ENCODE peak calls at places on chromosomes 16 and 17, in ten cellular contexts. N, T, W, J, A, L, M, Z, P and S are unnamed samples.

GRCh38 chr16:49919327-49919726 is 63.4 kb upstream of the ZNF423 start:
- DNase-seq in L (no peak), T (no peak), W (no peak), P (no peak), J (no peak), M (no peak), N (no peak), Z (no peak), A (no peak), S (no peak)

GRCh38 chr16:57627184-57627871 is 1.1 kb upstream of the ADGRG1 start:
- DNase-seq in L (peak; percentile 86), A (no peak), T (peak; percentile 69), W (no peak), P (no peak), J (no peak), M (peak; percentile 70), Z (no peak), N (peak; percentile 44), S (peak; percentile 69)

GRCh38 chr16:30619207-30619606 is 9.0 kb upstream of the ZNF689 start:
- DNase-seq in J (no peak), Z (no peak), P (no peak), W (no peak), A (no peak), L (no peak), T (no peak), M (no peak), N (no peak), S (no peak)

GRCh38 chr17:65115721-65116312 is 21.4 kb upstream of the RGS9 start:
- DNase-seq in M (no peak), W (no peak), L (no peak), P (no peak), N (no peak), J (no peak), Z (no peak), T (no peak), A (no peak), S (no peak)

GRCh38 chr17:65576939-65577338 is 15.5 kb upstream of the AXIN2 start:
- DNase-seq in A (no peak), Z (no peak), W (no peak), N (peak; percentile 50), L (no peak), P (no peak), M (no peak), J (no peak), T (peak; percentile 79), S (no peak)

GRCh38 chr17:63542942-63543821 is 7.1 kb upstream of the DCAF7 start:
- DNase-seq in N (peak; percentile 12), M (no peak), W (no peak), Z (no peak), L (no peak), T (no peak), P (no peak), J (no peak), A (no peak), S (no peak)

GRCh38 chr16:11004957-11005610 is 60.7 kb downstream of the CLEC16A start:
- DNase-seq in J (no peak), N (no peak), T (no peak), W (no peak), Z (no peak), A (no peak), M (peak; percentile 98), L (peak; percentile 86), P (no peak), S (peak; percentile 89)

GRCh38 chr17:27588354-27588753 is 42.6 kb upstream of the LGALS9 start:
- DNase-seq in J (no peak), P (no peak), N (no peak), T (no peak), A (no peak), M (no peak), W (no peak), Z (no peak), L (no peak), S (no peak)

GRCh38 chr16:84281077-84281476 is 13.6 kb upstream of the WFDC1 start:
- DNase-seq in Z (no peak), P (no peak), T (peak; percentile 63), M (no peak), A (peak; percentile 16), J (no peak), L (peak; percentile 34), N (peak; percentile 40), W (no peak), S (peak; percentile 27)

GRCh38 chr16:57348361-57348760 is 10.2 kb upstream of the CCL22 start:
- DNase-seq in L (no peak), T (no peak), A (no peak), N (no peak), M (no peak), J (no peak), W (no peak), P (no peak), Z (no peak), S (no peak)

GRCh38 chr17:19787733-19788357 is 39.7 kb upstream of the ALDH3A1 start:
- DNase-seq in A (peak; percentile 15), P (no peak), M (no peak), Z (no peak), N (no peak), L (no peak), W (no peak), J (no peak), T (no peak), S (peak; percentile 7)

GRCh38 chr17:31251618-31252328 is 45.3 kb downstream of the OMG start:
- DNase-seq in N (no peak), L (no peak), A (no peak), T (no peak), P (no peak), M (no peak), Z (no peak), W (no peak), J (no peak), S (no peak)

GRCh38 chr16:55630774-55631173 is 25.0 kb upstream of the SLC6A2 start:
- DNase-seq in M (no peak), W (no peak), A (no peak), Z (no peak), N (no peak), J (no peak), L (no peak), P (no peak), T (no peak), S (no peak)

GRCh38 chr17:73610331-73610911 is 33.8 kb downstream of the SDK2 start:
- DNase-seq in P (no peak), J (no peak), Z (no peak), T (peak; percentile 27), A (no peak), N (no peak), M (no peak), W (no peak), L (no peak), S (peak; percentile 81)

GRCh38 chr16:20598832-20599469 is 22.8 kb upstream of the ACSM2B start:
- DNase-seq in W (no peak), L (no peak), A (no peak), Z (no peak), T (no peak), N (no peak), M (no peak), J (no peak), P (no peak), S (no peak)

GRCh38 chr17:17545031-17545820 is 46.3 kb downstream of the PEMT start:
- DNase-seq in L (peak; percentile 54), J (no peak), Z (no peak), P (no peak), A (no peak), T (no peak), M (no peak), N (no peak), W (no peak), S (peak; percentile 87)

GRCh38 chr16:8571061-8571596 is 19.2 kb downstream of the TMEM114 start:
- DNase-seq in A (no peak), W (no peak), Z (no peak), M (peak; percentile 14), L (peak; percentile 62), J (no peak), T (no peak), N (no peak), P (no peak), S (peak; percentile 54)

GRCh38 chr16:56615353-56615752 is 7.0 kb downstream of the MT2A start:
- DNase-seq in J (no peak), N (no peak), L (peak; percentile 71), W (no peak), T (no peak), M (peak; percentile 76), P (no peak), Z (no peak), A (no peak), S (no peak)

GRCh38 chr16:78133919-78134318 is 34.5 kb downstream of the WWOX start:
- DNase-seq in W (no peak), Z (no peak), T (no peak), A (no peak), M (no peak), L (no peak), N (no peak), J (no peak), P (no peak), S (no peak)

GRCh38 chr16:88639231-88640038 is 1.1 kb downstream of the IL17C start:
- DNase-seq in N (peak; percentile 89), L (no peak), J (no peak), M (no peak), Z (no peak), A (no peak), W (peak; percentile 47), T (peak; percentile 92), P (no peak), S (peak; percentile 39)

GRCh38 chr17:45968732-45969131 is 30.3 kb upstream of the STH start:
- DNase-seq in T (no peak), J (no peak), L (no peak), Z (no peak), M (no peak), N (no peak), W (no peak), A (no peak), P (no peak), S (no peak)

GRCh38 chr17:73025041-73025440 is 67.4 kb downstream of the SLC39A11 start:
- DNase-seq in M (no peak), Z (no peak), L (no peak), A (no peak), N (no peak), J (no peak), P (no peak), W (no peak), T (no peak), S (no peak)

GRCh38 chr16:81610936-81611335 is 166.3 kb downstream of the CMIP start:
- DNase-seq in M (no peak), T (no peak), J (no peak), P (no peak), N (no peak), A (no peak), L (no peak), Z (no peak), W (no peak), S (no peak)

GRCh38 chr17:11871773-11872172 is 125.5 kb downstream of the ZNF18 start:
- DNase-seq in T (no peak), A (no peak), L (no peak), M (no peak), Z (no peak), N (no peak), J (no peak), P (no peak), W (no peak), S (no peak)

GRCh38 chr17:81223758-81224122 is 975 bp upstream of the CEP131 start:
- DNase-seq in N (no peak), J (no peak), P (no peak), T (no peak), L (no peak), M (no peak), W (no peak), Z (no peak), A (no peak), S (no peak)

GRCh38 chr17:54408741-54409140 is 491.9 kb upstream of the TOM1L1 start:
- DNase-seq in N (no peak), M (no peak), Z (no peak), P (no peak), A (no peak), T (no peak), L (no peak), W (no peak), J (no peak), S (no peak)

GRCh38 chr17:65750678-65751077 is 189.2 kb upstream of the AXIN2 start:
- DNase-seq in M (peak; percentile 92), Z (peak; percentile 43), A (peak; percentile 78), T (no peak), W (no peak), N (no peak), J (peak; percentile 53), P (peak; percentile 12), L (peak; percentile 93), S (peak; percentile 91)

GRCh38 chr16:9186061-9186460 is 94.6 kb downstream of the HAPSTR1 start:
- DNase-seq in J (no peak), Z (no peak), M (no peak), L (no peak), N (no peak), P (no peak), W (no peak), T (no peak), A (no peak), S (no peak)